ENCODE peak calls at places on chromosomes 11 and 22, in eight cellular contexts. D is NCI-H1436; C is activated naive CD8-positive, alpha-beta T cell treated with anti-CD3 and anti-CD28 coated beads, Interleukin-2, amount 50 U/mL, for 16 hours; N is HFF-Myc; V is RPMI7951; A is choroid plexus epithelial cell; U is effector memory CD4-positive, alpha-beta T cell; P is uterus. Q is an unnamed sample.

GRCh38 chr22:37148031-37148651 is 1.6 kb downstream of the IL2RB start:
- DNase-seq in U (no peak), C (no peak), A (no peak), D (no peak), N (no peak), P (no peak), V (no peak), Q (no peak)

GRCh38 chr11:134624166-134624920 is 212.3 kb upstream of the B3GAT1 start:
- DNase-seq in P (no peak), D (no peak), V (no peak), A (no peak), U (no peak), N (no peak), C (no peak), Q (no peak)

GRCh38 chr11:34610324-34611041 is 10.4 kb upstream of the EHF start:
- DNase-seq in P (no peak), V (no peak), A (no peak), D (no peak), U (no peak), C (no peak), N (no peak), Q (no peak)

GRCh38 chr11:1260620-1261019 is 37.8 kb downstream of the MUC5B start:
- DNase-seq in C (no peak), V (no peak), A (no peak), D (no peak), P (no peak), U (no peak), N (no peak), Q (no peak)

GRCh38 chr11:46615756-46616155 is 1.3 kb downstream of the HARBI1 start:
- DNase-seq in V (no peak), A (no peak), D (no peak), U (no peak), C (no peak), P (no peak), N (no peak), Q (no peak)

GRCh38 chr11:2519879-2520735 is 75.3 kb downstream of the KCNQ1 start:
- DNase-seq in D (no peak), A (no peak), V (no peak), U (no peak), C (no peak), N (no peak), P (peak), Q (peak)

GRCh38 chr11:102868359-102868758 is 6.4 kb downstream of the MMP12 start:
- DNase-seq in U (no peak), P (no peak), D (no peak), V (no peak), C (no peak), N (no peak), A (peak), Q (no peak)

GRCh38 chr11:61889831-61890230 is 1.5 kb downstream of the FADS3 start:
- DNase-seq in P (no peak), D (no peak), C (no peak), V (no peak), N (no peak), U (no peak), A (no peak), Q (no peak)

GRCh38 chr22:43923191-43923590 is 414 bp upstream of the PNPLA3 start:
- DNase-seq in P (no peak), A (peak), U (no peak), C (no peak), N (no peak), V (no peak), D (no peak), Q (no peak)

GRCh38 chr22:49979587-49980264 is 19.2 kb downstream of the PIM3 start:
- DNase-seq in A (peak), U (no peak), C (no peak), D (no peak), N (no peak), V (no peak), P (no peak), Q (peak)

GRCh38 chr11:40241524-40242037 is 1217.9 kb downstream of the LRRC4C start:
- DNase-seq in N (no peak), C (no peak), P (peak), D (no peak), U (no peak), A (no peak), V (no peak), Q (peak)

GRCh38 chr11:74024630-74025029 is 15.7 kb upstream of the UCP3 start:
- DNase-seq in A (peak), V (peak), P (peak), N (no peak), D (no peak), C (no peak), U (no peak), Q (peak)

GRCh38 chr22:46084943-46085830 is 65.1 kb upstream of the PPARA start:
- DNase-seq in U (no peak), A (no peak), P (peak), V (no peak), N (no peak), C (no peak), D (no peak), Q (peak)

GRCh38 chr11:75154646-75155569 is 4.0 kb downstream of the SLCO2B1 start:
- DNase-seq in A (no peak), U (no peak), C (no peak), P (no peak), N (no peak), V (no peak), D (no peak), Q (no peak)

GRCh38 chr11:69699213-69699612 is 4.6 kb downstream of the FGF19 start:
- DNase-seq in V (peak), P (no peak), A (peak), U (no peak), N (no peak), C (no peak), D (peak), Q (no peak)

GRCh38 chr22:34992672-34993071 is 73.3 kb upstream of the ISX start:
- DNase-seq in V (peak), P (no peak), C (no peak), N (no peak), D (no peak), A (no peak), U (no peak), Q (no peak)

GRCh38 chr11:2121227-2122130 is 17.7 kb downstream of the IGF2 start:
- DNase-seq in P (no peak), D (no peak), U (no peak), N (no peak), C (no peak), A (no peak), V (no peak), Q (no peak)

Q was measured in left cardiac atrium.